ENCODE peak calls at places on chromosomes 11 and 22, in nine cellular contexts. N is dorsolateral prefrontal cortex, S is lower lobe of right lung, X is fibroblast of mammary gland, A is tibial artery, J is coronary artery, P is colonic mucosa, K is astrocyte, C is ascending aorta. O is an unnamed sample.

GRCh38 chr22:34761111-34761510 is 304.8 kb upstream of the ISX start:
- DNase-seq in X (no peak), S (no peak), K (no peak), N (no peak), P (no peak), A (no peak), J (no peak), C (no peak), O (no peak)

GRCh38 chr11:77046060-77046501 is 11.9 kb downstream of the B3GNT6 start:
- DNase-seq in A (no peak), J (no peak), S (peak), C (no peak), K (no peak), P (peak), X (peak), N (peak), O (peak)

GRCh38 chr22:29670615-29671014 is 49.2 kb upstream of the CABP7 start:
- DNase-seq in N (no peak), A (no peak), C (no peak), S (no peak), K (no peak), P (no peak), J (no peak), X (no peak), O (no peak)

GRCh38 chr11:13939952-13940610 is 22.4 kb upstream of the SPON1 start:
- DNase-seq in N (no peak), S (no peak), C (no peak), A (no peak), J (no peak), P (no peak), K (no peak), X (no peak), O (no peak)

GRCh38 chr11:35354644-35355043 is 64.7 kb downstream of the SLC1A2 start:
- DNase-seq in K (no peak), N (no peak), J (no peak), A (no peak), X (peak), S (no peak), P (no peak), C (no peak), O (no peak)

GRCh38 chr22:22817468-22818201 is 70.0 kb upstream of the IGLL5 start:
- DNase-seq in J (no peak), X (no peak), K (no peak), N (no peak), P (no peak), A (no peak), S (no peak), C (no peak), O (no peak)

GRCh38 chr22:43152355-43153071 is 1.2 kb downstream of the TSPO start:
- DNase-seq in J (peak), X (peak), P (peak), A (peak), S (peak), N (peak), C (peak), K (peak), O (peak)

GRCh38 chr11:132423266-132423665 is 1052.9 kb downstream of the NTM start:
- DNase-seq in C (no peak), S (no peak), X (no peak), A (no peak), J (no peak), P (no peak), N (no peak), K (no peak), O (no peak)

GRCh38 chr11:37390566-37390965 is 792.5 kb upstream of the RAG2 start:
- DNase-seq in S (no peak), K (no peak), X (no peak), A (no peak), N (no peak), J (no peak), C (no peak), P (no peak), O (no peak)

GRCh38 chr11:367956-368413 is 1.3 kb upstream of the B4GALNT4 start:
- DNase-seq in X (no peak), K (no peak), A (no peak), P (no peak), C (no peak), S (no peak), N (no peak), J (no peak), O (no peak)

GRCh38 chr22:30867746-30868662 is 100.6 kb downstream of the MORC2 start:
- DNase-seq in C (peak), A (peak), X (no peak), J (peak), N (peak), P (no peak), S (peak), K (no peak), O (no peak)

GRCh38 chr11:3021125-3021524 is 29.0 kb upstream of the NAP1L4 start:
- DNase-seq in S (no peak), K (no peak), X (peak), J (no peak), P (peak), N (no peak), C (no peak), A (no peak), O (peak)

GRCh38 chr11:125320347-125321122 is 156.0 kb downstream of the PKNOX2 start:
- DNase-seq in P (no peak), K (no peak), S (no peak), A (no peak), C (no peak), N (no peak), J (no peak), X (no peak), O (no peak)

GRCh38 chr22:43476341-43476740 is 64.5 kb downstream of the MPPED1 start:
- DNase-seq in S (no peak), X (no peak), N (no peak), K (no peak), P (no peak), A (no peak), J (no peak), C (no peak), O (peak)

GRCh38 chr22:38016182-38017078 is 32.1 kb upstream of the SOX10 start:
- DNase-seq in J (no peak), A (no peak), S (no peak), X (peak), N (peak), P (peak), C (no peak), K (no peak), O (no peak)

GRCh38 chr11:7637447-7638157 is 35.7 kb downstream of the CYB5R2 start:
- DNase-seq in X (peak), S (no peak), N (no peak), A (peak), K (peak), J (peak), C (peak), P (no peak), O (no peak)

GRCh38 chr22:47165998-47166397 is 403.5 kb downstream of the TBC1D22A start:
- DNase-seq in A (peak), C (no peak), N (no peak), S (peak), K (no peak), P (no peak), J (peak), X (no peak), O (no peak)

DNA sequence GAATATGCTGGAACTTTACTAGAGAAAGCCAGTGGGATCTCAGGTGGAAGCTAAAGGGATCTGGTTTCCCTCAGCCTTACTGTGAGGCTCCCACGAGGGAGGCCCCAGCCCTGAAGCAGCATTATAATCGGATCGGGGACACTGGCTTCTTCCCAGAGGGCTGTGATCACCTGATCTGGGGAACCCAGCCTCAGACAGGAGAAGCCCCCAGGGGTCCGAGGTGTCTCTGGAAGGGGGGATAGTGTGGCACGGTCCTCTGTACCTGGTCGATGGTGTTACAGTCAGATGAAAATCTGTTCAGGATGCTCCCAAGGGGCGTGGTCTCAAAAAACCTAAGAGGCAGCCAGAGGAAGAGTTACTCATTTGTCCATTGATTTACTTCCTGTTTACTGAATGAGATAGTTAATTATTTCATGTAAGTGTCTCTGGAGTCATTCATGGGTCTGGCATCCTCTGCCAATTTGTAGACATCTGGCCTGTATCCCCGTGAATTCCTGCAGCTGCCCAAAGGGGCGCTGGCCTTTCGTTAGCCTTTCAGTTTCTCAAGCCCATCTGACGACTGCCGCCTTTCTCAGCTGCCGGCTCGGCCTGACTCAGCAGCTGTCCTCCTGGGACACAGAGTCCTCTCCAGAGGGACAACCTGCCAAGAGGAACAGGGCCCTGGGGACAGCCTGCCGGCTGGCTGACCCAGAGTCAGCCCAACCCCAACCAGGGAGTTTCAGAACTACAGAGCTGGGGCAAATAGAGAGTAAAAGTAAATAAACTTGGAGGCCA is 17.0 kb upstream of the KCNJ11 start:
- DNase-seq in A (peak), S (peak), C (peak), J (peak), N (peak), P (peak), X (peak), K (no peak), O (peak)
- TF ChIP-seq CTCF in A (peak), S (peak), C (no peak), J (no peak), N (no peak), P (no peak), X (peak), K (no peak), O (no peak)

GRCh38 chr11:95255523-95256165 is 24.6 kb upstream of the SESN3 start:
- DNase-seq in K (no peak), A (no peak), C (no peak), J (no peak), S (no peak), N (no peak), P (no peak), X (no peak), O (no peak)

GRCh38 chr11:95254139-95254704 is 23.2 kb upstream of the SESN3 start:
- DNase-seq in N (peak), P (peak), K (peak), X (peak), C (peak), J (peak), A (peak), S (peak), O (peak)

GRCh38 chr11:95257596-95257995 is 26.6 kb upstream of the SESN3 start:
- DNase-seq in N (no peak), C (no peak), P (no peak), K (no peak), J (no peak), A (no peak), S (no peak), X (no peak), O (no peak)

GRCh38 chr11:95256204-95256819 is 25.3 kb upstream of the SESN3 start:
- DNase-seq in X (peak), C (no peak), J (no peak), K (peak), A (no peak), P (no peak), S (no peak), N (no peak), O (peak)
- H3K4me3 ChIP-seq in X (no peak), C (no peak), J (no peak), K (no peak), A (no peak), P (no peak), S (no peak), N (no peak), O (no peak)

GRCh38 chr11:69084371-69084770 is 35.6 kb downstream of the TPCN2 start:
- DNase-seq in N (no peak), S (no peak), X (no peak), K (no peak), A (no peak), J (no peak), P (no peak), C (no peak), O (no peak)

GRCh38 chr11:69085490-69086095 is 36.9 kb downstream of the TPCN2 start:
- DNase-seq in J (no peak), S (no peak), X (no peak), N (no peak), K (no peak), C (no peak), P (no peak), A (no peak), O (no peak)

GRCh38 chr11:69087811-69088210 is 39.1 kb downstream of the TPCN2 start:
- DNase-seq in N (no peak), S (no peak), J (no peak), K (no peak), C (no peak), A (no peak), P (no peak), X (no peak), O (no peak)

GRCh38 chr11:69086741-69087524 is 38.2 kb downstream of the TPCN2 start:
- DNase-seq in C (no peak), A (no peak), P (no peak), J (no peak), N (no peak), K (no peak), X (no peak), S (no peak), O (no peak)

DNA sequence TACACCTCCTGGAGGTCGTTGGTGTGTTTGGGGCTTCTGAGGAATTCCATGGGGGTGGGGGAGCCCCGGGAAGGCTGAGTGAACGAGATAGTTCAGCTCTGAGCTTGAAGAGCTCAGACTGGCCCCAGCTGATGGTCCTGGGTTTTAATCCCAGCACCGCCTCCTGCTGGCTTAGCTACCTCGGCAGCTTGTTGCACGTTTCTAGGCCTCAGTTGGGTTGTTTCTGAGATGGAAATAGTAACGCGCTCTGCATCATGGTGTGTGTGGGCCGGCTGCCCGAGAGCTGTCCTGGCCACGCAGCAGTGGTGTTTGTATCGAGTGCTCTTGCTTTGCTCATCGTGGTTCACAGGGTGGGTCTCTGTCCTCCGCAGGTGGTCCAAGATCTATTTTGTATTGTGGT is 37.4 kb downstream of the TPCN2 start:
- DNase-seq in J (no peak), A (no peak), P (no peak), K (no peak), S (no peak), X (peak), C (no peak), N (no peak), O (no peak)
- TF ChIP-seq CTCF in J (no peak), A (no peak), P (no peak), K (no peak), S (no peak), X (peak), C (no peak), N (no peak), O (no peak)

GRCh38 chr11:27309064-27309463 is 54.0 kb downstream of the CCDC34 start:
- DNase-seq in A (no peak), K (peak), N (no peak), P (no peak), C (no peak), X (no peak), J (no peak), S (no peak), O (no peak)
- H3K4me3 ChIP-seq in A (no peak), K (no peak), N (no peak), P (no peak), C (no peak), X (no peak), J (no peak), S (no peak), O (no peak)

GRCh38 chr11:5291207-5291838 is 10.4 kb downstream of the OR51B4 start:
- DNase-seq in C (no peak), N (no peak), J (no peak), K (no peak), X (peak), P (no peak), S (no peak), A (no peak), O (peak)
- TF ChIP-seq CTCF in C (no peak), N (no peak), J (no peak), K (peak), X (peak), P (no peak), S (peak), A (peak), O (peak)

GRCh38 chr11:64206457-64207246 is at the start of gene FERMT3:
- DNase-seq in P (peak), K (no peak), J (no peak), A (no peak), X (no peak), N (no peak), C (peak), S (peak), O (peak)
- H3K4me3 ChIP-seq in P (peak), K (no peak), J (peak), A (peak), X (no peak), N (peak), C (peak), S (peak), O (peak)

O was measured in GM12865.